ENCODE peak calls at places on chromosomes 2 and 18, in six cellular contexts. Y, G, S, Q, U and W are unnamed samples.
A peak's percentile ranks its signal among the peaks of the same experiment; 100 is the strongest.

GRCh38 chr2:134718095-134718955 is 475 bp downstream of the TMEM163 start:
- DNase-seq in Y (no peak), G (peak; percentile 58), S (no peak), Q (peak; percentile 44), U (peak; percentile 63), W (no peak)

GRCh38 chr18:22789600-22789999 is 143.5 kb upstream of the RBBP8 start:
- DNase-seq in Y (no peak), G (no peak), S (no peak), Q (no peak), U (no peak), W (no peak)

GRCh38 chr2:230873670-230874401 is 9.1 kb downstream of the ITM2C start:
- DNase-seq in Y (no peak), G (no peak), S (no peak), Q (no peak), U (no peak), W (no peak)

GRCh38 chr2:231613054-231613654 is 20.5 kb downstream of the TEX44 start:
- DNase-seq in Y (no peak), G (peak; percentile 48), S (peak; percentile 36), Q (no peak), U (no peak), W (peak; percentile 91)

GRCh38 chr2:99697811-99698568 is 208.2 kb upstream of the REV1 start:
- DNase-seq in Y (no peak), G (no peak), S (peak; percentile 79), Q (no peak), U (no peak), W (no peak)

GRCh38 chr18:37502036-37502435 is 63.6 kb downstream of the CELF4 start:
- DNase-seq in Y (no peak), G (no peak), S (no peak), Q (no peak), U (no peak), W (no peak)

GRCh38 chr2:111900859-111901258 is 2.5 kb downstream of the MERTK start:
- DNase-seq in Y (no peak), G (no peak), S (peak; percentile 45), Q (no peak), U (peak; percentile 51), W (peak; percentile 82)

GRCh38 chr2:112092286-112093041 is 37.4 kb downstream of the TMEM87B start:
- DNase-seq in Y (no peak), G (no peak), S (peak; percentile 82), Q (no peak), U (peak; percentile 3), W (no peak)

GRCh38 chr2:218298314-218298875 is 6.1 kb upstream of the TMBIM1 start:
- DNase-seq in Y (no peak), G (no peak), S (no peak), Q (no peak), U (no peak), W (no peak)

GRCh38 chr2:45816273-45816672 is 164.8 kb downstream of the PRKCE start:
- DNase-seq in Y (no peak), G (peak; percentile 48), S (peak; percentile 80), Q (no peak), U (no peak), W (peak; percentile 89)

GRCh38 chr2:206239157-206239556 is 35.3 kb upstream of the ZDBF2 start:
- DNase-seq in Y (no peak), G (no peak), S (no peak), Q (no peak), U (no peak), W (no peak)

GRCh38 chr2:206701952-206702630 is 16.1 kb downstream of the DYTN start:
- DNase-seq in Y (no peak), G (no peak), S (no peak), Q (no peak), U (no peak), W (no peak)

GRCh38 chr2:42464631-42465030 is 29.2 kb downstream of the KCNG3 start:
- DNase-seq in Y (no peak), G (no peak), S (peak; percentile 2), Q (no peak), U (no peak), W (no peak)

GRCh38 chr2:67311536-67311935 is 85.6 kb upstream of the ETAA1 start:
- DNase-seq in Y (no peak), G (no peak), S (peak; percentile 94), Q (no peak), U (no peak), W (no peak)

GRCh38 chr2:127607399-127607908 is 38.5 kb upstream of the GPR17 start:
- DNase-seq in Y (no peak), G (no peak), S (no peak), Q (peak; percentile 26), U (no peak), W (peak; percentile 57)

GRCh38 chr18:9017900-9018217 is 84.6 kb upstream of the NDUFV2 start:
- DNase-seq in Y (no peak), G (no peak), S (no peak), Q (no peak), U (no peak), W (no peak)

GRCh38 chr18:3620146-3621119 is 170.5 kb downstream of the TGIF1 start:
- DNase-seq in Y (no peak), G (no peak), S (no peak), Q (no peak), U (no peak), W (peak; percentile 76)

GRCh38 chr2:196275646-196276352 is 104.4 kb upstream of the STK17B start:
- DNase-seq in Y (no peak), G (no peak), S (peak; percentile 46), Q (no peak), U (no peak), W (no peak)
- H3K4me3 ChIP-seq in Y (no peak overlapping the region), G (no peak overlapping the region), S (peak overlapping the region; percentile 47), Q (peak overlapping the region; percentile 37), U (no peak overlapping the region), W (no peak overlapping the region)

DNA sequence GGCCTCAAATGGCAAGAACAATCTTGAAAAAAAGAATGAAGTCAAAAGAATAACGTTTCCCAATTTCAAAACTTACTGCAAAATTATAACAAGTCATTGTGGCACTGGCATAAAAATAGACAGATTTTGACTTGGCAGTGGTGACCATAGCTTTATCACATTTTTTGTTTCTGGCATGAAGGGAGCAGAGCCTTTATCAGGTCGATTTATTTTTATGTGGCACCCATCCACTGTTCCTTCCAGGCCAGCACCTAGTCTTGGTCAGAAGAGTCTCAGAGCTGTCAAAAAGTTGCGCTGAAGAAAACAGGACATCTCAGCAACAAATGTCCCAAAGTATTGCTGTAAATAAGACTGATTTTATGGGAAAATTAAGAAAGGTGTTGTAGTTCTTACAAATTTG is 92.4 kb downstream of the TRABD2A start:
- DNase-seq in Y (no peak), G (no peak), S (no peak), Q (no peak), U (no peak), W (no peak)
- H3K4me3 ChIP-seq in Y (no peak overlapping the region), G (no peak overlapping the region), S (no peak overlapping the region), Q (no peak overlapping the region), U (no peak overlapping the region), W (no peak overlapping the region)

GRCh38 chr2:38448692-38449405 is 71.8 kb upstream of the ATL2 start:
- DNase-seq in Y (no peak), G (no peak), S (no peak), Q (no peak), U (no peak), W (no peak)
- H3K4me3 ChIP-seq in Y (no peak overlapping the region), G (no peak overlapping the region), S (no peak overlapping the region), Q (no peak overlapping the region), U (no peak overlapping the region), W (no peak overlapping the region)

DNA sequence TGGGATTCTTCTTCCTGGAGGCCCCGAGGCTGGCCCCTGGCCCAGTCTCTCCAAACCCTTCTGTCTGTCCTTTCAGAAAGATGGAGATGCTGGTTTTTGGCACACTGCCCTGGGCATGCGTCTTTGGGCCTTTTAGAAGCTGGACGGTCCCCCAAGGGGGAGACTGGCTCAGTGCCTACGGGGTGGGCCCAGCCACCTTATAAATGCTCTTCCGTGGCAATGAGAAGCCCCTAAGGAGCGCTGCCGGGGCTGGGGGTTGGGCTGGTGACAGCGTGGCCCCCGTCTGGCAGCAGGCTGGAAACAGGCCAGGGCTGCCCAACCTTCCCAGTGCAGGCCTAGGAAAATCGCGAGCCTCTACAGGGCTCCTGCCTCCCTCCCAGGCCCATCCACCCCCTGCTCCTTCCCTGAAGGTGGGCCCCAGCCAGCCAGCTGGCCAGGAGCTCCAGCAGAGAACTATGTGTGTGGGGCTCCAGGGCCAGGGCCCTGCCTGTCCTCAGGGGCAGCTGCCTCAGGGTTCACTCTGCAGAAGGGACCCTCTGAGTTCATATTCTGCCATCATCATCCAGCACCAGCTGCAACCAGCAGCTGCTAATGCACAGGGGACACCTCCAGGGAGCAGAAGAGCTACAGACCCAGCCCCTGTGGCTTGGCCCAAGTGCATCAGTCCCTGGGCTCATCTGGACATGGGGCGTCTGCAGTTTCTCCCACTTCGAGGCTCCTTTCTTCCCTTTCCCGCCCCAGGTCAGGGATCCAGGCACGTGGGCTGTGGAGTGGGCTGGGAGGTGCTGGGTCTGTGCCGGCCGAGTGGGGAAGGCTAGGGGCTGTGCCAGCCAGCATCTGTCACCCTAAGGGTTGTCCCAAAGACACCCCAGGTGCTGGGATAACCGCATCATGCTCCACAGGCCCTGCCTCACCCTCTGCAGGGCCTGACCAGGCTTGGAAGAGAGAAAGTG is 107.7 kb upstream of the OTOS start:
- DNase-seq in Y (no peak), G (peak; percentile 53), S (no peak), Q (no peak), U (no peak), W (no peak)
- H3K4me3 ChIP-seq in Y (no peak overlapping the region), G (no peak overlapping the region), S (no peak overlapping the region), Q (no peak overlapping the region), U (no peak overlapping the region), W (no peak overlapping the region)

DNA sequence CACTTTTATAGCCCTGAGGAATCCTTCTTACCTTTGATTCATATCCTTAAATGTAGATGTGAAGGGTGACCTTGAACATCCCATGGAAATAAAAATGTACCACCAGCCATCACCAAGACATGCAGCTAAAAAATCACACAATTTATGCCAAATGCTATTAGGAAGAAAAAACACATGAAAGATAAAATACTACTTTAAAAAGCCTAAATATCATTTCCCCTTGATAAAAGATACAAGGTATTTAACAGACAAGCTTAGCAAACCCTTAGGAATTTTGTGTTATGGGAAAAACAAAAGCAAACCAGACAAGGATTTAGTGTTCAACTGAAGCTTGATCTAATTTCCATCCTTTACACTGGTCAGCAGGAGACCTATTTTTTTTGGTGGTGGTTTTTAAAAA is 255.0 kb downstream of the ICOS start:
- DNase-seq in Y (no peak), G (no peak), S (no peak), Q (no peak), U (no peak), W (no peak)
- H3K4me3 ChIP-seq in Y (no peak overlapping the region), G (no peak overlapping the region), S (no peak overlapping the region), Q (no peak overlapping the region), U (no peak overlapping the region), W (no peak overlapping the region)

GRCh38 chr2:240023792-240024191 is 1.4 kb downstream of the NDUFA10 start:
- DNase-seq in Y (no peak), G (no peak), S (no peak), Q (no peak), U (no peak), W (no peak)
- H3K4me3 ChIP-seq in Y (no peak overlapping the region), G (no peak overlapping the region), S (peak overlapping the region; percentile 95), Q (peak overlapping the region; percentile 99), U (peak overlapping the region; percentile 95), W (no peak overlapping the region)